ENCODE peak calls at places on chromosomes 13 and 19, in five cellular contexts. T, Q, Y, X and C are unnamed samples.

GRCh38 chr13:45068036-45069001 is 52.0 kb upstream of the GTF2F2 start:
- DNase-seq in T (no peak), Q (no peak), Y (no peak), X (no peak), C (no peak)

GRCh38 chr19:2306971-2307370 is 983 bp downstream of the LINGO3 start:
- DNase-seq in T (no peak), Q (no peak), Y (no peak), X (no peak), C (no peak)

GRCh38 chr13:20721454-20722357 is 18.2 kb downstream of the IL17D start:
- DNase-seq in T (peak; percentile 69), Q (peak; percentile 28), Y (no peak), X (peak; percentile 72), C (peak; percentile 57)

GRCh38 chr19:45264781-45265317 is 13.8 kb downstream of the MARK4 start:
- DNase-seq in T (no peak), Q (no peak), Y (no peak), X (no peak), C (no peak)

GRCh38 chr19:29620931-29621351 is 14.9 kb downstream of the POP4 start:
- DNase-seq in T (no peak), Q (peak; percentile 48), Y (no peak), X (no peak), C (no peak)

GRCh38 chr19:677201-677600 is 1.0 kb downstream of the FSTL3 start:
- DNase-seq in T (peak; percentile 95), Q (peak; percentile 17), Y (no peak), X (peak; percentile 83), C (peak; percentile 72)

GRCh38 chr19:18119243-18120105 is 21.9 kb downstream of the MAST3 start:
- DNase-seq in T (no peak), Q (peak; percentile 75), Y (no peak), X (no peak), C (no peak)

GRCh38 chr13:46278474-46278873 is 66.7 kb downstream of the LRRC63 start:
- DNase-seq in T (no peak), Q (no peak), Y (no peak), X (no peak), C (no peak)

GRCh38 chr13:86298741-86299140 is 499.5 kb upstream of the SLITRK6 start:
- DNase-seq in T (no peak), Q (no peak), Y (no peak), X (no peak), C (no peak)

GRCh38 chr19:53328967-53329366 is 4.6 kb upstream of the ZNF845 start:
- DNase-seq in T (peak; percentile 73), Q (peak; percentile 24), Y (no peak), X (no peak), C (peak; percentile 17)

GRCh38 chr13:113906566-113906965 is 42.7 kb upstream of the GAS6 start:
- DNase-seq in T (peak; percentile 77), Q (no peak), Y (no peak), X (no peak), C (no peak)

GRCh38 chr19:8161135-8161646 is 11.8 kb upstream of the FBN3 start:
- DNase-seq in T (no peak), Q (no peak), Y (no peak), X (peak; percentile 12), C (peak; percentile 80)

GRCh38 chr13:36912369-36912768 is 7.7 kb downstream of the SMAD9 start:
- DNase-seq in T (no peak), Q (no peak), Y (no peak), X (no peak), C (no peak)

GRCh38 chr13:72004236-72004635 is 137.2 kb upstream of the DACH1 start:
- DNase-seq in T (no peak), Q (no peak), Y (no peak), X (no peak), C (no peak)

GRCh38 chr19:19506592-19506991 is 8.8 kb downstream of the TSSK6 start:
- DNase-seq in T (no peak), Q (no peak), Y (no peak), X (no peak), C (no peak)

GRCh38 chr19:45305421-45305820 is 17.3 kb downstream of the CKM start:
- DNase-seq in T (no peak), Q (no peak), Y (no peak), X (peak; percentile 48), C (no peak)

GRCh38 chr13:75405976-75406703 is 75.8 kb downstream of the TBC1D4 start:
- DNase-seq in T (no peak), Q (no peak), Y (peak; percentile 23), X (no peak), C (no peak)

GRCh38 chr13:23378009-23378632 is 55.4 kb downstream of the SACS start:
- DNase-seq in T (peak; percentile 68), Q (peak; percentile 52), Y (no peak), X (peak; percentile 89), C (peak; percentile 13)
- H3K27ac ChIP-seq in T (peak overlapping the region; percentile 77), Q (no peak overlapping the region), Y (no peak overlapping the region), X (peak overlapping the region; percentile 79), C (no peak overlapping the region)

DNA sequence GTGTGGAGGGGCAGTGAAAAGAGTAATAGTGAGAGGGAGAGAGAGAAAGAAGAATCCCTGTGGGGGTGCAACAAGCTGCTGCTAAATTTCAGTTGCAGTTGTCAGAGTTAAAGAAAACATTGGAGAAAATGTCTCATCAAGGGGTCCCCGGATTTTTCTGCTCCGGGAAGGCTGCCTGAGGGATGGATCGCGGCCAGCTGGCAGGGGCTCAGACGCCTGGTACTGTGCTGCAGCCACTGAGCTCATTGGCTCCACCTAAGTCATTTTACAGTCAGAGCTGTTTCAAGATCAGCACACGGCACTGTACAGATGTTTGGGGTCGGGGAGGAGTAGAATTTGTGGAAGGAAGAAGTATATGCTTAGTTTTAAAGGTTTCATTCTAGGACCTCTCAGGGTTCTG is 106.2 kb downstream of the SHISA2 start:
- DNase-seq in T (no peak), Q (no peak), Y (no peak), X (peak; percentile 45), C (peak; percentile 13)
- H3K27ac ChIP-seq in T (no peak overlapping the region), Q (no peak overlapping the region), Y (no peak overlapping the region), X (no peak overlapping the region), C (no peak overlapping the region)

DNA sequence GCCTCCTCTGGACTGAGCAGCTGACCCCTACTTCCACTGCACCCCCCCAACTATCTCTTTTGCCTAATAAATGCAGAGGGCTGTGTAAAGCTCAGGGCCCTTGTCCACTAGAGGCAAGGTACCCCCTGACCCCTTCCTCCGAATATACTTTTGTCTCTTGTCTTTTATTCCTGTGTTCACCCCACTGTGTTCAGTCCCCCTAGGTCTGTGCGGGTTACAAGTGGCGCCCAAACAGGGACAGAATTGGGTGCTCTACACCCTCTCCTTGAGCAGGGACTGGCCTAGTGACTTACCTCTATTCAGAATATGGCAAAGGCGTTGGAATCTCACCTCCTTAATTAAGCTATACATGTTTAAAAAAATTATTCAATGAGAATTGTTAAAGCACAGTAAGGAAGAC is 15.0 kb downstream of the ZNF350 start:
- DNase-seq in T (no peak), Q (no peak), Y (no peak), X (no peak), C (no peak)
- H3K27ac ChIP-seq in T (no peak overlapping the region), Q (no peak overlapping the region), Y (no peak overlapping the region), X (no peak overlapping the region), C (no peak overlapping the region)

GRCh38 chr13:77523834-77524728 is 11.4 kb upstream of the SCEL start:
- DNase-seq in T (no peak), Q (no peak), Y (no peak), X (no peak), C (no peak)
- H3K27ac ChIP-seq in T (no peak overlapping the region), Q (no peak overlapping the region), Y (no peak overlapping the region), X (no peak overlapping the region), C (no peak overlapping the region)

DNA sequence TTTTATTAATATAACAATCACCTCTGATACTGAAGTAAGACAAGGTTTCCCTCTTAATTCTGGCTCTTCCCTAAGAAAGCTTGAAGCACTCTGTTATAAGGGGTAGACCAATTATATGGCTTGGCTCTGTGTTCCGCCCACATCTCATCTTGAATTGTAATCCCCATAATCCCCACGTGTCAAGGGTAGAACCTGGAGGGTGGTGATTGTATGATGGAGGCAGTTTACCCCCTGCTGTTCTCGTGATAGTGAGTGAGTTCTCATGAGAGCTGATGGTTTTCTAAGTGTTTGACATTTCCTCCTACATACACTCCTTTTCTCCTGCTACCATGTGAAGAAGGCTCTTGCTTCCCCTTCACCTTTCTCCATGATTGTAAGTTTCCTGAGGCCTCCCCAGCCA is 363.8 kb upstream of the PCDH20 start:
- DNase-seq in T (no peak), Q (no peak), Y (no peak), X (no peak), C (no peak)
- H3K27ac ChIP-seq in T (no peak overlapping the region), Q (no peak overlapping the region), Y (no peak overlapping the region), X (no peak overlapping the region), C (no peak overlapping the region)

GRCh38 chr13:99281811-99282263 is 23.7 kb upstream of the GPR18 start:
- DNase-seq in T (peak; percentile 85), Q (peak; percentile 69), Y (no peak), X (no peak), C (peak; percentile 68)
- H3K27ac ChIP-seq in T (no peak overlapping the region), Q (peak overlapping the region; percentile 53), Y (no peak overlapping the region), X (no peak overlapping the region), C (peak overlapping the region; percentile 65)

DNA sequence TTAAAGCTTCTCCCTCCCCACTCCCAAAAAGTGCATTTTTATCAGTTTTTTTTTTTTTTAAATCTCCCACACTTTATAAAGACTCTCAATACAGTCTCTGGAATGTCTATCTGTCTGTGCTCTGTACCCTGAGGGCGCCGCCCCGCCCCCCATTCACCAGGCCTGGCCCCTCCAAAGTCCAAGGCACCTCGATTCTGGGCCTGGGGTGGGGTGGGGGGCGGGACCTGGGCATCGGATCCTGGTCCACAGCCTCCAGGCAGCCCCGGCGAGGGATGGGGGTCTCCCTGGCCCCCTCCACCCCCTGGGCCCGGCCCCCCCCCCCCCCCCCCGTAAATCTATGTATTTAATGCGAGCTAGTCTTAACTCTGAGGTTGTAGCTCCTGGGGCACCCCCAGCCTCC is 23.3 kb downstream of the ZBTB7A start:
- DNase-seq in T (no peak), Q (no peak), Y (no peak), X (no peak), C (no peak)
- H3K27ac ChIP-seq in T (no peak overlapping the region), Q (no peak overlapping the region), Y (no peak overlapping the region), X (no peak overlapping the region), C (peak overlapping the region; percentile 83)